ENCODE peak calls at places on chromosomes 4 and X, in seven cellular contexts. One of them, this sample, is unnamed.

GRCh38 chr4:94399721-94400120 is 52.0 kb upstream of the PDLIM5 start:
- DNase-seq in tibial artery: no peak
- DNase-seq in progenitor cell of endocrine pancreas: no peak
- DNase-seq in fibroblast of the aortic adventitia: no peak
- DNase-seq in astrocyte: no peak
- DNase-seq in mesothelial cell of epicardium: no peak
- DNase-seq in CD14-positive monocyte: no peak
- DNase-seq in this sample: no peak

GRCh38 chr4:119103263-119103662 is 32.4 kb upstream of the MYOZ2 start:
- DNase-seq in astrocyte: peak
- DNase-seq in tibial artery: peak
- DNase-seq in progenitor cell of endocrine pancreas: no peak
- DNase-seq in fibroblast of the aortic adventitia: peak
- DNase-seq in CD14-positive monocyte: no peak
- DNase-seq in mesothelial cell of epicardium: no peak
- DNase-seq in this sample: no peak

GRCh38 chr4:2469192-2469984 is 482 bp downstream of the RNF4 start:
- DNase-seq in tibial artery: no peak
- DNase-seq in progenitor cell of endocrine pancreas: no peak
- DNase-seq in mesothelial cell of epicardium: peak
- DNase-seq in CD14-positive monocyte: no peak
- DNase-seq in astrocyte: no peak
- DNase-seq in fibroblast of the aortic adventitia: no peak
- DNase-seq in this sample: no peak

GRCh38 chr4:162921178-162921785 is 245.4 kb downstream of the NAF1 start:
- DNase-seq in CD14-positive monocyte: no peak
- DNase-seq in tibial artery: no peak
- DNase-seq in fibroblast of the aortic adventitia: no peak
- DNase-seq in mesothelial cell of epicardium: no peak
- DNase-seq in astrocyte: no peak
- DNase-seq in progenitor cell of endocrine pancreas: no peak
- DNase-seq in this sample: no peak

GRCh38 chr4:115360441-115360840 is 247.0 kb upstream of the NDST4 start:
- DNase-seq in astrocyte: peak
- DNase-seq in tibial artery: no peak
- DNase-seq in CD14-positive monocyte: no peak
- DNase-seq in mesothelial cell of epicardium: no peak
- DNase-seq in progenitor cell of endocrine pancreas: no peak
- DNase-seq in fibroblast of the aortic adventitia: no peak
- DNase-seq in this sample: no peak

GRCh38 chr4:113822555-113823290 is 61.2 kb upstream of the CAMK2D start:
- DNase-seq in CD14-positive monocyte: no peak
- DNase-seq in progenitor cell of endocrine pancreas: no peak
- DNase-seq in tibial artery: no peak
- DNase-seq in astrocyte: peak
- DNase-seq in fibroblast of the aortic adventitia: no peak
- DNase-seq in mesothelial cell of epicardium: no peak
- DNase-seq in this sample: no peak

GRCh38 chr4:106809083-106809482 is 227.0 kb downstream of the DKK2 start:
- DNase-seq in tibial artery: no peak
- DNase-seq in CD14-positive monocyte: no peak
- DNase-seq in astrocyte: peak
- DNase-seq in progenitor cell of endocrine pancreas: no peak
- DNase-seq in mesothelial cell of epicardium: no peak
- DNase-seq in fibroblast of the aortic adventitia: peak
- DNase-seq in this sample: no peak

GRCh38 chr4:17336524-17336941 is 175.4 kb downstream of the QDPR start:
- DNase-seq in mesothelial cell of epicardium: no peak
- DNase-seq in tibial artery: no peak
- DNase-seq in astrocyte: peak
- DNase-seq in CD14-positive monocyte: no peak
- DNase-seq in progenitor cell of endocrine pancreas: no peak
- DNase-seq in fibroblast of the aortic adventitia: no peak
- DNase-seq in this sample: no peak

GRCh38 chr4:15675363-15675762 is 6.3 kb upstream of the FAM200B start:
- DNase-seq in progenitor cell of endocrine pancreas: no peak
- DNase-seq in fibroblast of the aortic adventitia: no peak
- DNase-seq in mesothelial cell of epicardium: no peak
- DNase-seq in astrocyte: no peak
- DNase-seq in CD14-positive monocyte: no peak
- DNase-seq in tibial artery: no peak
- DNase-seq in this sample: no peak

GRCh38 chrX:150361777-150362351 is 1.3 kb upstream of the MAMLD1 start:
- DNase-seq in CD14-positive monocyte: no peak
- DNase-seq in progenitor cell of endocrine pancreas: no peak
- DNase-seq in tibial artery: peak
- DNase-seq in fibroblast of the aortic adventitia: peak
- DNase-seq in mesothelial cell of epicardium: peak
- DNase-seq in astrocyte: peak
- DNase-seq in this sample: peak

GRCh38 chr4:921830-922331 is 10.2 kb downstream of the GAK start:
- DNase-seq in progenitor cell of endocrine pancreas: no peak
- DNase-seq in astrocyte: peak
- DNase-seq in mesothelial cell of epicardium: peak
- DNase-seq in tibial artery: peak
- DNase-seq in CD14-positive monocyte: no peak
- DNase-seq in fibroblast of the aortic adventitia: no peak
- DNase-seq in this sample: no peak

GRCh38 chrX:137031039-137031438 is 2.8 kb downstream of the GPR101 start:
- DNase-seq in tibial artery: no peak
- DNase-seq in progenitor cell of endocrine pancreas: no peak
- DNase-seq in mesothelial cell of epicardium: no peak
- DNase-seq in fibroblast of the aortic adventitia: no peak
- DNase-seq in astrocyte: no peak
- DNase-seq in CD14-positive monocyte: no peak
- DNase-seq in this sample: no peak

GRCh38 chrX:84248226-84248625 is 60.2 kb upstream of the RPS6KA6 start:
- DNase-seq in astrocyte: peak
- DNase-seq in tibial artery: no peak
- DNase-seq in mesothelial cell of epicardium: no peak
- DNase-seq in progenitor cell of endocrine pancreas: no peak
- DNase-seq in fibroblast of the aortic adventitia: peak
- DNase-seq in CD14-positive monocyte: no peak
- DNase-seq in this sample: no peak

GRCh38 chrX:78514852-78515251 is 144.3 kb downstream of the RTL3 start:
- DNase-seq in astrocyte: peak
- DNase-seq in CD14-positive monocyte: no peak
- DNase-seq in tibial artery: no peak
- DNase-seq in progenitor cell of endocrine pancreas: no peak
- DNase-seq in fibroblast of the aortic adventitia: peak
- DNase-seq in mesothelial cell of epicardium: no peak
- DNase-seq in this sample: no peak
- TF ChIP-seq CTCF in astrocyte: no peak
- TF ChIP-seq CTCF in CD14-positive monocyte: no peak
- TF ChIP-seq CTCF in tibial artery: no peak
- TF ChIP-seq CTCF in progenitor cell of endocrine pancreas: peak
- TF ChIP-seq CTCF in fibroblast of the aortic adventitia: no peak
- TF ChIP-seq CTCF in mesothelial cell of epicardium: no peak
- TF ChIP-seq CTCF in this sample: no peak

GRCh38 chr4:152699313-152699712 is 19.5 kb upstream of the TMEM154 start:
- DNase-seq in fibroblast of the aortic adventitia: no peak
- DNase-seq in astrocyte: no peak
- DNase-seq in mesothelial cell of epicardium: no peak
- DNase-seq in tibial artery: no peak
- DNase-seq in CD14-positive monocyte: no peak
- DNase-seq in progenitor cell of endocrine pancreas: no peak
- DNase-seq in this sample: no peak

GRCh38 chr4:152696764-152697250 is 17.0 kb upstream of the TMEM154 start:
- DNase-seq in progenitor cell of endocrine pancreas: no peak
- DNase-seq in mesothelial cell of epicardium: no peak
- DNase-seq in astrocyte: peak
- DNase-seq in CD14-positive monocyte: peak
- DNase-seq in tibial artery: no peak
- DNase-seq in fibroblast of the aortic adventitia: peak
- DNase-seq in this sample: no peak

GRCh38 chr4:152698012-152698499 is 18.3 kb upstream of the TMEM154 start:
- DNase-seq in CD14-positive monocyte: no peak
- DNase-seq in progenitor cell of endocrine pancreas: no peak
- DNase-seq in mesothelial cell of epicardium: no peak
- DNase-seq in fibroblast of the aortic adventitia: no peak
- DNase-seq in tibial artery: no peak
- DNase-seq in astrocyte: no peak
- DNase-seq in this sample: no peak

GRCh38 chr4:152697284-152698011 is 17.7 kb upstream of the TMEM154 start:
- DNase-seq in tibial artery: no peak
- DNase-seq in astrocyte: no peak
- DNase-seq in mesothelial cell of epicardium: no peak
- DNase-seq in progenitor cell of endocrine pancreas: no peak
- DNase-seq in CD14-positive monocyte: no peak
- DNase-seq in fibroblast of the aortic adventitia: no peak
- DNase-seq in this sample: no peak

GRCh38 chr4:152700151-152700550 is 20.4 kb upstream of the TMEM154 start:
- DNase-seq in progenitor cell of endocrine pancreas: no peak
- DNase-seq in mesothelial cell of epicardium: no peak
- DNase-seq in tibial artery: no peak
- DNase-seq in fibroblast of the aortic adventitia: no peak
- DNase-seq in astrocyte: peak
- DNase-seq in CD14-positive monocyte: no peak
- DNase-seq in this sample: no peak
- TF ChIP-seq CTCF in progenitor cell of endocrine pancreas: no peak
- TF ChIP-seq CTCF in mesothelial cell of epicardium: no peak
- TF ChIP-seq CTCF in tibial artery: no peak
- TF ChIP-seq CTCF in fibroblast of the aortic adventitia: no peak
- TF ChIP-seq CTCF in astrocyte: no peak
- TF ChIP-seq CTCF in CD14-positive monocyte: no peak
- TF ChIP-seq CTCF in this sample: no peak

GRCh38 chrX:135191838-135192237 is 20.6 kb upstream of the CT55 start:
- DNase-seq in progenitor cell of endocrine pancreas: no peak
- DNase-seq in CD14-positive monocyte: no peak
- DNase-seq in fibroblast of the aortic adventitia: no peak
- DNase-seq in mesothelial cell of epicardium: no peak
- DNase-seq in astrocyte: no peak
- DNase-seq in tibial artery: no peak
- DNase-seq in this sample: no peak

DNA sequence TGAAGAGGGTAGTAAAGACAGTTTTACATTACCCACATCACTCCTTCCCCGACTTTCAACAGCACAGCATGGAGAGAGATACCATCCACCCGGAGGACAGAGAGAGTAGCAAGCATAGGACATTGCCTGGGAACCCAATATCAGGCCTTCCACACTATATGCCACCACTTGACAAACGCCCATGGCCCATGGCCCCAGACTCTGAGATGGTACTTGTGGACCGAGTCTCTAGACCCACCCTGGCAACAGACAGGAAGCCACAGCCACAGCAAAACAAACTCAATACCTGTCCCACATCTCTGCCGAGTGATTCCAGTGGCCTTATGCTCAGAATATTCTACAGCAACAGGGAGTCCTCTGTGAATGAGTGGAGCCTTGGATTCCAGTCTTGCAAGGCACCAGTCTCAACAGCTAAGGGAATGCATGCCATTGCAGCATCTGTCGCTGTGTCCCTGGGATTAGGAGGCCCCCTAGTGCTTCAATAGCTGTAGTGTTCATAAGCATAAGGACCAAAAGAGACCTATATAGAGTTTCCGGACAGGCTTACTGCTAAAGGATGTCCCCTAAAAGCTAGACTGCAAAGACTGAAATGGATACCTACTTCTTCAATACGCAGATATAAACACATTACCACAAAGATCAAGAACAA is 14.7 kb upstream of the CT55 start:
- DNase-seq in CD14-positive monocyte: no peak
- DNase-seq in mesothelial cell of epicardium: no peak
- DNase-seq in progenitor cell of endocrine pancreas: no peak
- DNase-seq in astrocyte: peak
- DNase-seq in fibroblast of the aortic adventitia: peak
- DNase-seq in tibial artery: no peak
- DNase-seq in this sample: no peak
- TF ChIP-seq CTCF in CD14-positive monocyte: peak
- TF ChIP-seq CTCF in mesothelial cell of epicardium: no peak
- TF ChIP-seq CTCF in progenitor cell of endocrine pancreas: peak
- TF ChIP-seq CTCF in astrocyte: peak
- TF ChIP-seq CTCF in fibroblast of the aortic adventitia: peak
- TF ChIP-seq CTCF in tibial artery: peak
- TF ChIP-seq CTCF in this sample: peak

GRCh38 chr4:151530783-151531182 is 121.8 kb downstream of the FHIP1A start:
- DNase-seq in mesothelial cell of epicardium: no peak
- DNase-seq in tibial artery: no peak
- DNase-seq in fibroblast of the aortic adventitia: no peak
- DNase-seq in CD14-positive monocyte: no peak
- DNase-seq in astrocyte: no peak
- DNase-seq in progenitor cell of endocrine pancreas: no peak
- DNase-seq in this sample: no peak
- TF ChIP-seq CTCF in mesothelial cell of epicardium: no peak
- TF ChIP-seq CTCF in tibial artery: no peak
- TF ChIP-seq CTCF in fibroblast of the aortic adventitia: no peak
- TF ChIP-seq CTCF in CD14-positive monocyte: no peak
- TF ChIP-seq CTCF in astrocyte: peak
- TF ChIP-seq CTCF in progenitor cell of endocrine pancreas: no peak
- TF ChIP-seq CTCF in this sample: peak

GRCh38 chr4:112509243-112510190 is 6.5 kb downstream of the NEUROG2 start:
- DNase-seq in progenitor cell of endocrine pancreas: no peak
- DNase-seq in mesothelial cell of epicardium: no peak
- DNase-seq in tibial artery: no peak
- DNase-seq in astrocyte: peak
- DNase-seq in fibroblast of the aortic adventitia: peak
- DNase-seq in CD14-positive monocyte: no peak
- DNase-seq in this sample: no peak
- TF ChIP-seq CTCF in progenitor cell of endocrine pancreas: no peak
- TF ChIP-seq CTCF in mesothelial cell of epicardium: no peak
- TF ChIP-seq CTCF in tibial artery: no peak
- TF ChIP-seq CTCF in astrocyte: no peak
- TF ChIP-seq CTCF in fibroblast of the aortic adventitia: no peak
- TF ChIP-seq CTCF in CD14-positive monocyte: no peak
- TF ChIP-seq CTCF in this sample: no peak

DNA sequence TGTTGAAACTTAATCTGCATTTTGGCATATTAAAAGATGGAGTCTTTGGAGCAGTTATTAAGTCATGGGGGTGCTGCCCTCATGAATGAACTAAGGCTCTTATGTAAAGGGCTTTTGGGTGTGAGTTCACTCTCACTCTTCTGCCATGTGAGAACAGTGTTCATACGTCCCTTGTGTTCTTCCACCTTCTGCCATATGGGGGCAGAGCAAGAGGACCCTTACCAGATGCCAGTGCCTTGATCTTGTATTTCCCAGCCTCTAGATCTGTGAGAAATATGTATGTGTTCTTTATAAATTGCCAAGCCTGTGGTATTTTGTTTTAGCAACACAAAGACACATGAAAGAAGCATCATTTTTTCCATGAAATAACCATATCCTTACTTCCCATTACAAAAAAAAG is 213.9 kb downstream of the SPOCK3 start:
- DNase-seq in progenitor cell of endocrine pancreas: no peak
- DNase-seq in CD14-positive monocyte: no peak
- DNase-seq in astrocyte: no peak
- DNase-seq in fibroblast of the aortic adventitia: peak
- DNase-seq in tibial artery: no peak
- DNase-seq in mesothelial cell of epicardium: no peak
- DNase-seq in this sample: no peak
- TF ChIP-seq CTCF in progenitor cell of endocrine pancreas: peak
- TF ChIP-seq CTCF in CD14-positive monocyte: no peak
- TF ChIP-seq CTCF in astrocyte: no peak
- TF ChIP-seq CTCF in fibroblast of the aortic adventitia: peak
- TF ChIP-seq CTCF in tibial artery: no peak
- TF ChIP-seq CTCF in mesothelial cell of epicardium: no peak
- TF ChIP-seq CTCF in this sample: peak

This sample was measured in type B pancreatic cell.